ENCODE peak calls at places on chromosomes 2 and 18, in six cellular contexts. J is GM23338, Q is Peyer's patch, W is heart left ventricle, V is IMR-90, R is hepatocyte. D is an unnamed sample. For H3K4me1, the result is how much of the 10 kb centered on the place peaks cover.

GRCh38 chr18:45722899-45723298 is 1.1 kb upstream of the SLC14A1 start:
- DNase-seq in J (peak), Q (peak), W (peak), V (peak), R (peak), D (peak)

GRCh38 chr2:121408641-121409040 is 122.0 kb upstream of the RNU4ATAC start:
- DNase-seq in J (no peak), Q (no peak), W (no peak), V (peak), R (no peak), D (no peak)

GRCh38 chr2:233329489-233330135 is 22.0 kb downstream of the SAG start:
- DNase-seq in J (peak), Q (no peak), W (no peak), V (no peak), R (no peak), D (no peak)

GRCh38 chr2:120394764-120395163 is 48.8 kb downstream of the INHBB start:
- DNase-seq in J (no peak), Q (peak), W (no peak), V (no peak), R (no peak), D (no peak)

GRCh38 chr2:110903548-110903947 is 171.2 kb downstream of the ACOXL start:
- DNase-seq in J (no peak), Q (peak), W (no peak), V (no peak), R (peak), D (no peak)

GRCh38 chr2:8265827-8266226 is 416.0 kb upstream of the ID2 start:
- DNase-seq in J (no peak), Q (no peak), W (no peak), V (no peak), R (no peak), D (no peak)

GRCh38 chr2:214265991-214266489 is 144.8 kb upstream of the VWC2L start:
- DNase-seq in J (no peak), Q (no peak), W (no peak), V (peak), R (no peak), D (no peak)

GRCh38 chr18:38940863-38941531 is 1375.4 kb upstream of the CELF4 start:
- DNase-seq in J (peak), Q (no peak), W (no peak), V (peak), R (peak), D (no peak)

GRCh38 chr18:9944805-9945204 is 31.0 kb downstream of the VAPA start:
- DNase-seq in J (no peak), Q (no peak), W (no peak), V (no peak), R (no peak), D (no peak)

GRCh38 chr18:41126541-41127235 is 828.3 kb upstream of the PIK3C3 start:
- DNase-seq in J (no peak), Q (no peak), W (no peak), V (peak), R (no peak), D (no peak)

GRCh38 chr2:15145046-15145817 is 415.9 kb downstream of the NBAS start:
- DNase-seq in J (no peak), Q (no peak), W (no peak), V (no peak), R (no peak), D (no peak)

GRCh38 chr18:36109737-36110136 is 19.4 kb downstream of the SLC39A6 start:
- DNase-seq in J (no peak), Q (no peak), W (no peak), V (no peak), R (no peak), D (no peak)

GRCh38 chr2:187440101-187440500 is 8.0 kb downstream of the CALCRL start:
- DNase-seq in J (no peak), Q (no peak), W (no peak), V (no peak), R (no peak), D (no peak)

GRCh38 chr18:57737661-57738060 is 65.5 kb downstream of the ATP8B1 start:
- DNase-seq in J (no peak), Q (peak), W (peak), V (peak), R (peak), D (peak)

GRCh38 chr2:235773188-235773928 is 279.5 kb downstream of the AGAP1 start:
- DNase-seq in J (peak), Q (no peak), W (no peak), V (no peak), R (no peak), D (no peak)

GRCh38 chr2:237438082-237438925 is 24.3 kb upstream of the COL6A3 start:
- DNase-seq in J (peak), Q (no peak), W (no peak), V (no peak), R (peak), D (peak)

GRCh38 chr2:237433920-237434319 is 20.0 kb upstream of the COL6A3 start:
- DNase-seq in J (no peak), Q (no peak), W (no peak), V (no peak), R (no peak), D (no peak)

GRCh38 chr2:237434916-237435315 is 21.0 kb upstream of the COL6A3 start:
- DNase-seq in J (no peak), Q (peak), W (no peak), V (peak), R (no peak), D (no peak)

GRCh38 chr2:237437566-237437965 is 23.6 kb upstream of the COL6A3 start:
- DNase-seq in J (no peak), Q (no peak), W (no peak), V (no peak), R (no peak), D (no peak)

GRCh38 chr2:237435844-237436590 is 22.1 kb upstream of the COL6A3 start:
- DNase-seq in J (no peak), Q (no peak), W (no peak), V (peak), R (no peak), D (no peak)
- H3K4me1 ChIP-seq in J (under half), Q (under half), W (under half), V (under half), R (under half), D (under half)

GRCh38 chr18:34224423-34225217 is at the start of gene NOL4:
- DNase-seq in J (peak), Q (no peak), W (peak), V (no peak), R (peak), D (peak)
- H3K4me3 ChIP-seq in J (peak), Q (peak), W (peak), V (peak), R (peak), D (peak)

GRCh38 chr2:206023183-206023582 is 62.8 kb downstream of the INO80D start:
- DNase-seq in J (no peak), Q (no peak), W (no peak), V (no peak), R (no peak), D (no peak)
- TF ChIP-seq CTCF in J (no peak), Q (no peak), W (no peak), V (peak), R (no peak), D (no peak)

GRCh38 chr2:29066271-29066860 is 8.0 kb downstream of the PCARE start:
- DNase-seq in J (no peak), Q (no peak), W (no peak), V (peak), R (no peak), D (peak)

GRCh38 chr2:29068513-29068912 is 5.8 kb downstream of the PCARE start:
- DNase-seq in J (no peak), Q (no peak), W (no peak), V (no peak), R (no peak), D (no peak)

GRCh38 chr2:29064746-29065478 is 9.4 kb downstream of the PCARE start:
- DNase-seq in J (no peak), Q (no peak), W (no peak), V (no peak), R (no peak), D (no peak)

GRCh38 chr2:29065479-29065847 is 8.9 kb downstream of the PCARE start:
- DNase-seq in J (no peak), Q (no peak), W (no peak), V (no peak), R (no peak), D (no peak)

DNA sequence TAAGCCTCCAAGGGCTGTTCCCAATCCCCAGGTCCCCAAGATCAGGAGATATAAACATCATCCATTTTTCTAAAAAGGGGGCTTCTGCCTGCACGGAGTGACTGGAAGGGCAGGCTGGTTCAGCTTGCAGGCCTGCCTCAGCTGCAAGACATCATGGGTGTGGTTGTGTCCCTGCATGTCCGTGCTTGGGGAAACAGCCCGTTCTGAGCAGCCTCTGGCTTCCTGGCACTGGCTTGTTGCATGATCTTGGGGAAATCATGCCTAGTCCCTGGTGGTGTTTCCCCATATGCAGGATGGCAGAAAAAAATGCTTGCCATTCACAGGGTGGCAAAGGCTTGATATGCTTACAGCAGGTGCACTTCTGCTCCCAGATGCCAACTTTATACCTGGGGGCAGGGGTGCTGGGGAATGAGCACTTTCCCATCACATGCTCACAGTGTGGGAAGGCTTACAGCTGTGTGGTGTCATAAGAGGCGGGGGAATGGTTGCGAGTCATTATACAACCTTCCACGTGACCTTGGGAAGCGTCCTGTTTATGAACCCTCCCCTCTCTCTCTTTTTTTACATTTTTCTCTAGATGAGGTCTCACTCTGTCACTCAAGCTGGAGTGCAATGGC is 7.2 kb downstream of the PCARE start:
- DNase-seq in J (no peak), Q (no peak), W (no peak), V (peak), R (no peak), D (peak)
- H3K4me1 ChIP-seq in J (under half), Q (under half), W (under half), V (under half), R (under half), D (under half)

GRCh38 chr18:63971320-63972071 is 1.6 kb downstream of the SERPINB8 start:
- DNase-seq in J (peak), Q (no peak), W (no peak), V (no peak), R (no peak), D (no peak)
- H3K4me3 ChIP-seq in J (peak), Q (peak), W (peak), V (peak), R (peak), D (no peak)

GRCh38 chr2:97360202-97360601 is 229.5 kb downstream of the ANKRD36B start:
- DNase-seq in J (peak), Q (no peak), W (no peak), V (no peak), R (no peak), D (no peak)
- TF ChIP-seq CTCF in J (no peak), Q (no peak), W (no peak), V (no peak), R (no peak), D (no peak)

GRCh38 chr2:77823028-77823427 is 300.9 kb upstream of the LRRTM4 start:
- DNase-seq in J (no peak), Q (no peak), W (no peak), V (no peak), R (no peak), D (no peak)

GRCh38 chr2:77816618-77817017 is 294.4 kb upstream of the LRRTM4 start:
- DNase-seq in J (no peak), Q (no peak), W (no peak), V (no peak), R (no peak), D (no peak)

GRCh38 chr2:77813614-77814013 is 291.4 kb upstream of the LRRTM4 start:
- DNase-seq in J (no peak), Q (no peak), W (no peak), V (no peak), R (no peak), D (no peak)

GRCh38 chr2:77818186-77818585 is 296.0 kb upstream of the LRRTM4 start:
- DNase-seq in J (no peak), Q (no peak), W (no peak), V (no peak), R (no peak), D (no peak)
- H3K4me1 ChIP-seq in J (under half), Q (under half), W (under half), V (under half), R (under half), D (under half)